ENCODE peak calls at places on chromosomes 4 and X, in six cellular contexts. P is RCC 7860, C is fibroblast of the conjunctiva, M is AG09319, N is left cardiac atrium, X is RWPE1. V is an unnamed sample.

GRCh38 chr4:174217273-174218126 is 66.0 kb downstream of the FBXO8 start:
- DNase-seq in P (no peak), C (peak), M (peak), N (peak), X (no peak), V (peak)

GRCh38 chr4:109025471-109026076 is 262.7 kb upstream of the ETNPPL start:
- DNase-seq in P (no peak), C (no peak), M (no peak), N (no peak), X (no peak), V (no peak)

GRCh38 chr4:177235026-177235425 is 74.6 kb upstream of the NEIL3 start:
- DNase-seq in P (no peak), C (no peak), M (no peak), N (no peak), X (no peak), V (no peak)

GRCh38 chr4:133483600-133484246 is 334.6 kb downstream of the PCDH10 start:
- DNase-seq in P (no peak), C (peak), M (no peak), N (no peak), X (no peak), V (no peak)

GRCh38 chr4:87985097-87985886 is 9.8 kb downstream of the SPP1 start:
- DNase-seq in P (peak), C (no peak), M (no peak), N (no peak), X (peak), V (peak)

GRCh38 chr4:10180927-10181744 is 64.5 kb upstream of the WDR1 start:
- DNase-seq in P (peak), C (no peak), M (no peak), N (no peak), X (no peak), V (peak)

GRCh38 chrX:143580266-143580665 is 55.6 kb downstream of the SLITRK4 start:
- DNase-seq in P (peak), C (no peak), M (no peak), N (no peak), X (peak), V (no peak)

GRCh38 chrX:49995021-49995731 is 72.8 kb downstream of the CLCN5 start:
- DNase-seq in P (peak), C (no peak), M (no peak), N (no peak), X (peak), V (no peak)

GRCh38 chr4:122742933-122743829 is 10.7 kb downstream of the BBS12 start:
- DNase-seq in P (no peak), C (no peak), M (no peak), N (no peak), X (no peak), V (no peak)

GRCh38 chr4:154329268-154329858 is 162.2 kb downstream of the DCHS2 start:
- DNase-seq in P (no peak), C (no peak), M (no peak), N (no peak), X (no peak), V (no peak)

GRCh38 chr4:73874386-73874785 is 5.2 kb downstream of the CXCL1 start:
- DNase-seq in P (no peak), C (no peak), M (no peak), N (no peak), X (no peak), V (no peak)

GRCh38 chr4:138751290-138751689 is 264.3 kb upstream of the NOCT start:
- DNase-seq in P (no peak), C (peak), M (no peak), N (no peak), X (no peak), V (no peak)

GRCh38 chr4:10006604-10007435 is 14.5 kb downstream of the SLC2A9 start:
- DNase-seq in P (peak), C (no peak), M (no peak), N (no peak), X (peak), V (peak)

GRCh38 chrX:100381613-100382012 is 28.5 kb downstream of the PCDH19 start:
- DNase-seq in P (no peak), C (no peak), M (no peak), N (no peak), X (no peak), V (no peak)

GRCh38 chrX:68807818-68808217 is 21.0 kb upstream of the EFNB1 start:
- DNase-seq in P (no peak), C (no peak), M (no peak), N (no peak), X (no peak), V (no peak)

GRCh38 chr4:169080970-169081369 is 70.9 kb upstream of the CBR4 start:
- DNase-seq in P (no peak), C (peak), M (no peak), N (no peak), X (no peak), V (no peak)

GRCh38 chrX:131366387-131366786 is 77.3 kb upstream of the IGSF1 start:
- DNase-seq in P (no peak), C (no peak), M (no peak), N (no peak), X (no peak), V (no peak)

GRCh38 chrX:7711167-7711566 is 131.8 kb upstream of the VCX start:
- DNase-seq in P (no peak), C (no peak), M (no peak), N (no peak), X (peak), V (no peak)

GRCh38 chr4:18536420-18536819 is 514.9 kb upstream of the LCORL start:
- DNase-seq in P (no peak), C (no peak), M (no peak), N (no peak), X (no peak), V (no peak)

V was measured in activated CD4-positive, alpha-beta T cell treated with anti-CD3 and anti-CD28 coated beads for 36 hours.